ENCODE peak calls at places on chromosome 18, in nine cellular contexts. E, T, X, R, K, A, W, I and P are unnamed samples.

GRCh38 chr18:33751613-33752221 is 173.7 kb downstream of the ASXL3 start:
- DNase-seq in E (no peak), T (peak), X (no peak), R (no peak), K (no peak), A (peak), W (no peak), I (no peak), P (no peak)

GRCh38 chr18:59383831-59384230 is 24.8 kb upstream of the LMAN1 start:
- DNase-seq in E (no peak), T (no peak), X (no peak), R (no peak), K (no peak), A (no peak), W (no peak), I (no peak), P (no peak)

GRCh38 chr18:26685438-26686173 is 137.3 kb upstream of the KCTD1 start:
- DNase-seq in E (no peak), T (no peak), X (no peak), R (peak), K (no peak), A (peak), W (no peak), I (no peak), P (no peak)

GRCh38 chr18:9708057-9708881 is at the start of gene RAB31:
- DNase-seq in E (peak), T (peak), X (no peak), R (peak), K (no peak), A (peak), W (no peak), I (no peak), P (peak)

GRCh38 chr18:10518595-10519273 is 7.1 kb upstream of the NAPG start:
- DNase-seq in E (no peak), T (peak), X (no peak), R (no peak), K (no peak), A (peak), W (no peak), I (no peak), P (no peak)

GRCh38 chr18:49250819-49251388 is 209.5 kb downstream of the DYM start:
- DNase-seq in E (no peak), T (peak), X (no peak), R (no peak), K (no peak), A (peak), W (no peak), I (no peak), P (peak)

GRCh38 chr18:11429876-11430275 is 179.5 kb upstream of the SLC35G4 start:
- DNase-seq in E (no peak), T (no peak), X (no peak), R (no peak), K (no peak), A (no peak), W (no peak), I (no peak), P (no peak)

GRCh38 chr18:57837917-57838548 is 34.9 kb upstream of the ATP8B1 start:
- DNase-seq in E (no peak), T (peak), X (peak), R (no peak), K (no peak), A (no peak), W (no peak), I (peak), P (no peak)

GRCh38 chr18:25686960-25687520 is 335.1 kb upstream of the ZNF521 start:
- DNase-seq in E (no peak), T (peak), X (no peak), R (no peak), K (no peak), A (no peak), W (peak), I (no peak), P (no peak)

GRCh38 chr18:47720741-47721140 is 209.7 kb downstream of the SMAD2 start:
- DNase-seq in E (no peak), T (no peak), X (no peak), R (no peak), K (no peak), A (no peak), W (no peak), I (no peak), P (no peak)

GRCh38 chr18:69948919-69949537 is 1.4 kb upstream of the CD226 start:
- DNase-seq in E (no peak), T (peak), X (peak), R (peak), K (no peak), A (peak), W (no peak), I (peak), P (no peak)

GRCh38 chr18:7572837-7573236 is 5.7 kb downstream of the PTPRM start:
- DNase-seq in E (no peak), T (peak), X (peak), R (no peak), K (no peak), A (no peak), W (no peak), I (no peak), P (no peak)

GRCh38 chr18:57208056-57208455 is 61.2 kb downstream of the BOD1L2 start:
- DNase-seq in E (no peak), T (no peak), X (no peak), R (no peak), K (no peak), A (peak), W (no peak), I (no peak), P (no peak)

GRCh38 chr18:35172009-35172408 is 68.8 kb upstream of the ZNF397 start:
- DNase-seq in E (no peak), T (no peak), X (no peak), R (no peak), K (no peak), A (no peak), W (no peak), I (no peak), P (no peak)